ENCODE peak calls at places on chromosomes 13 and 19, in eight cellular contexts. Y is HL-60, S is Calu3, Z is LNCaP clone FGC, N is tibial nerve, R is epithelial cell of esophagus, P is right lobe of liver, X is uterus. A is an unnamed sample.

GRCh38 chr13:77580748-77581147 is 45.2 kb downstream of the SCEL start:
- DNase-seq in S (no peak), Z (no peak), X (no peak), Y (peak), P (no peak), R (no peak), N (no peak), A (no peak)

GRCh38 chr13:111232191-111232590 is 88.3 kb upstream of the TEX29 start:
- DNase-seq in S (no peak), R (no peak), N (no peak), X (no peak), Z (no peak), Y (no peak), P (no peak), A (no peak)

GRCh38 chr13:46858163-46858562 is 38.7 kb downstream of the HTR2A start:
- DNase-seq in Y (no peak), N (no peak), X (no peak), Z (no peak), R (no peak), S (no peak), P (no peak), A (no peak)

GRCh38 chr13:108266316-108266936 is 3.1 kb upstream of the TNFSF13B start:
- DNase-seq in R (no peak), P (no peak), S (no peak), N (no peak), Z (no peak), X (no peak), Y (no peak), A (no peak)

GRCh38 chr19:18637644-18638630 is 1.1 kb downstream of the KLHL26 start:
- DNase-seq in P (no peak), X (no peak), Z (peak), Y (no peak), S (peak), N (no peak), R (peak), A (no peak)

GRCh38 chr19:10189631-10190425 is 4.9 kb downstream of the DNMT1 start:
- DNase-seq in N (no peak), Y (no peak), Z (no peak), P (no peak), X (no peak), S (no peak), R (no peak), A (no peak)

GRCh38 chr19:16825312-16826168 is 3.7 kb upstream of the SIN3B start:
- DNase-seq in Z (peak), Y (no peak), N (peak), X (peak), P (no peak), S (peak), R (peak), A (peak)

GRCh38 chr13:29934531-29935308 is 84.3 kb upstream of the UBL3 start:
- DNase-seq in P (no peak), X (no peak), S (no peak), Y (no peak), Z (no peak), R (peak), N (no peak), A (no peak)

GRCh38 chr19:17721821-17722220 is 2.5 kb downstream of the MAP1S start:
- DNase-seq in Z (no peak), Y (peak), N (peak), R (peak), P (peak), X (peak), S (no peak), A (no peak)

GRCh38 chr13:48892311-48892710 is 83.4 kb upstream of the FNDC3A start:
- DNase-seq in X (no peak), N (no peak), P (no peak), Y (no peak), Z (no peak), R (peak), S (no peak), A (no peak)

GRCh38 chr13:74132768-74133656 is 1.2 kb downstream of the KLF12 start:
- DNase-seq in S (no peak), N (no peak), Y (no peak), X (peak), Z (no peak), R (peak), P (no peak), A (no peak)

GRCh38 chr13:59112375-59112774 is 1051.4 kb downstream of the DIAPH3 start:
- DNase-seq in Y (peak), S (no peak), N (no peak), Z (no peak), R (peak), X (no peak), P (no peak), A (peak)

DNA sequence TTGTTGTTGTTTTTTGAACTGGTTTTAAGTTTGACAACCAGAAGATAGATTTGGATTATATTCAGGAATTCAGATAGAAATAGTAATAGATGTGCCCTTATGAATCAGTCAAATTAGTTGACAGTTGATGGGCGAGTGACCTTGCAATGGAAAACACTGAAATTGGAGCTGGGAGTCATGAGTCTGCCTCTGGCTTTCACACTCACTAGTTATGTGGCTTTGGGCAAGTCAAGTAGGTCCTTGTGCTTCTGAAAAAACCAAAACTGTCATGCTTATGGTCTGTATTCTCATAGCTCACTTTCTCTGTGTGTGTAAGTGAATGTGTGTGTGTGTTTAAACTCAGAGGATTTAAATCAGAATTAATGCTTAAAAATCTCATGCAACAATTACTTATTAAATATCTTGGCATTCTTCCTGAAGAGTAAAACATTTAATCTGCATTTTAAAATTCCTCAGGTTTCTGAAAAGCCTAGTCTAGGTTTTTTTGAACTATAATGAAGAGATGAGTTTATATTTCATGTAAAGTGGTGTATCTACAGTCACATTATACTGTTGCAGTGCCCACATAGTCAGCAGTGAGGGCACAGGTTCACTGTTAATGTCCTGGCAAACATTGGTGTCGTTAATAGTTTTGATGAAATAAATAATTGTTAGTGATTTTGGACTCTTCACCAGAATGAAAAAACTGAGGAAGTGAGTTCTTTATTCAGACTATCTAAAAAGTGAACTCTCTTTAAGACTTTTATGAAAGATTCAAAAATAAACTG is 32.5 kb downstream of the UCHL3 start:
- DNase-seq in S (no peak), R (no peak), Z (no peak), N (no peak), P (no peak), X (no peak), Y (no peak), A (no peak)
- TF ChIP-seq CTCF in S (no peak), R (no peak), Z (no peak), N (no peak), P (no peak), X (no peak), Y (no peak), A (no peak)

DNA sequence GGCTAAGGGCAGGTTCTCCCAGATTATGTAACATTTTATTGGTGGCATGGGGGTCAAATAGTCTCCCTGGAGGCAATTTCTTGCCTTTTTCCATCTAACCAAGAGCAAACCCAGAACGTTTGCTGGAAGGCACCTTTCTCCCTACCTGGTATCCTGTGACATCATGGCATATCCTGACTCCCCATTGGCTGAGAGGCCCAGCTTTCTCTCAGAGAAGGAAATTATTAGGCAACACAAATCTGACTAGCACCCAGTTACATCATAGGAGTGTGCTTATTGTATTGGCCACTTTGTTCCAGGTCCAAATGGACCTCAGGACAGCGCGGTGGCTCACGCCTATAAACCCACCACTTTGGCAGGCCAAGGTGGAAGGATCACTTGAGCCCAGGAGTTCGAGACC is 13.0 kb downstream of the NTN5 start:
- DNase-seq in Z (no peak), P (no peak), Y (no peak), N (no peak), S (peak), X (no peak), R (peak), A (no peak)
- TF ChIP-seq CTCF in Z (no peak), P (no peak), Y (no peak), N (no peak), S (no peak), X (no peak), R (no peak), A (no peak)

DNA sequence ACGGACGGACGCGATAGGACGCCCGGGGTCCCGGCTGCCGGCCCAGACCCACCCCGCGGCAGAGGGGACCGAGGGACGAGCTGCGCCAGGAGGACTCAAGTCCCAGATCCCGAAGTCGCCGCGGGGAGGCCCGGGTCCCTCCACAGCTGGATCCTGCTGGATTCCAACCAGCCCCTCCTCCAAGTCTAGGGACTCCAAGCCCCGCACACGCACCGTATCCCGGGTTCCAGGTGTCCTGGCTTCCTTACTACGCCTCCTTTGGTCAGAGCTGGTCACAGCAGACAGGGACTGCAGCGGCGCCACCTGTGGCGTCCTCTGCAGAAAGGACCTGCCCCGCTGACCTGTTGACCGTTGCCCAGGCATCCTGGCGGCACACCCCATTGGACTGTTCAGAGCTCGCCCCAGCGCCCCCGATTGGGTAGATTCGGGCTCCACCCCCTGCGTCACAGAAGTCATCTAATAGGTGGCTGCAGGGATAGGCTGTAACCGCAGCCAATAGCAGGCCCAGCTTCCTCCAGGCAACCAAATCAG is 29.0 kb upstream of the ZNF709 start:
- DNase-seq in Z (no peak), R (no peak), N (no peak), X (peak), P (no peak), S (no peak), Y (no peak), A (no peak)
- TF ChIP-seq CTCF in Z (no peak), R (no peak), N (no peak), X (no peak), P (no peak), S (no peak), Y (no peak), A (no peak)

DNA sequence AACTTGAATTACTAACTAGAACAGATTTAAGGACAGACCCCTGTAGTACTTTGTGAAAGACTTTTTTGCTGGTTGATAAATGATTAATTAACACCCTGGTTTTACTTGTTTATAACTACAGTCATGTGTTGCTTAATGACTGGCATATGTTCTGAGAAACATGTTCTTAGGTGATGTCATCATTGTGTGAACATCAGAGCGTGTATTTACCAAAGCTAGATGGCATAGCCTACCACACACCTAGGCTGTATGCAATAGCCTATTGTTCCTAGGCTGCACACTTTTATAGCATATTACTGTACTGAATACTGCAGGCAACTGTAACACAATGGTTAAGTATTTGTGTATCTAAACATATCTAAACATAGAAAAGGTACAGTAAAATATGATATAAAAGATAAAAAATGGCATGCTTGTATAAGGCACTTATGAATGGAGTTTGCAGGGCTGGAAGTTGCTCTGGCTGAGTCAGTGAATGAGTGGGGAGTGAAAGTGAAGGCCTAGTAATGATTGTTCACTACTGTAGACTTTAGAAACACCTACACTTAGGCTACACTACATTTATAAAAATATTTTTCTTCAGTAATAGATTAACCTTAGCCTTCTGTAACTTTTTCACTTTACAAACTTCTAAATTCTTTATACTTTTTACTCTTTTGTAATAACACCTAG is 260.3 kb downstream of the KCNRG start:
- DNase-seq in P (no peak), N (no peak), R (peak), Y (no peak), Z (peak), X (no peak), S (no peak), A (no peak)
- TF ChIP-seq CTCF in P (peak), N (no peak), R (peak), Y (no peak), Z (no peak), X (no peak), S (no peak), A (no peak)

GRCh38 chr19:33309826-33310225 is 7.5 kb upstream of the CEBPA start:
- DNase-seq in S (no peak), Y (no peak), R (no peak), X (no peak), P (no peak), N (no peak), Z (no peak), A (no peak)

GRCh38 chr19:33310606-33311325 is 8.4 kb upstream of the CEBPA start:
- DNase-seq in S (no peak), P (no peak), Y (no peak), Z (peak), R (peak), N (no peak), X (no peak), A (no peak)

GRCh38 chr19:33306853-33307792 is 4.8 kb upstream of the CEBPA start:
- DNase-seq in R (no peak), X (no peak), S (no peak), N (no peak), P (peak), Y (no peak), Z (peak), A (no peak)

GRCh38 chr19:33312065-33312464 is 9.7 kb upstream of the CEBPA start:
- DNase-seq in S (no peak), N (no peak), Z (no peak), P (no peak), R (no peak), X (no peak), Y (no peak), A (no peak)

DNA sequence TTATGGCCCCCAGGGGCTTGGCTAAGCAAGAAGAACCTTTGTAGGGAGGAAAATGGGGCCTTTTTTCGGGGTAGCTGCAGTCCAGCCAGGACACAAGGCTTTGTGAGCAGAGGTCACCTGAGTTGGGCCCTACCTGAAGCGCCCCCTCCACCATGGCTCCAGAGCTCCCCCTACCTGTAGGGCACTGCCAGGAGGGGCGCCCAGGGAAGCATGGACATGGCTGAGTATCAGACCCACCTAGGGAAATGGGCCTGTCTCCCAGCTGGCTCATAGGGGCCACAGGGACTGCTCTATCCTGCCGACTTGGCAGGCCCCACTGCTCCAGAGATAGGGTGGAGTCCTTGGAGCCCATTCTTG is 9.0 kb upstream of the CEBPA start:
- DNase-seq in Z (no peak), P (peak), X (no peak), N (no peak), R (no peak), S (peak), Y (no peak), A (no peak)
- TF ChIP-seq CTCF in Z (peak), P (peak), X (no peak), N (no peak), R (no peak), S (peak), Y (no peak), A (no peak)

GRCh38 chr13:109762791-109763190 is 23.6 kb downstream of the IRS2 start:
- DNase-seq in P (no peak), Z (no peak), Y (no peak), X (no peak), N (no peak), S (no peak), R (no peak), A (no peak)

GRCh38 chr13:109767023-109767422 is 19.4 kb downstream of the IRS2 start:
- DNase-seq in R (no peak), X (no peak), Z (no peak), Y (no peak), N (no peak), P (peak), S (no peak), A (no peak)

GRCh38 chr13:109761695-109762094 is 24.7 kb downstream of the IRS2 start:
- DNase-seq in S (no peak), R (peak), P (no peak), X (no peak), Y (no peak), Z (no peak), N (no peak), A (no peak)

GRCh38 chr13:109764045-109764444 is 22.3 kb downstream of the IRS2 start:
- DNase-seq in P (no peak), R (no peak), X (no peak), Z (no peak), S (no peak), N (no peak), Y (no peak), A (no peak)

GRCh38 chr13:109764474-109765292 is 21.7 kb downstream of the IRS2 start:
- DNase-seq in Y (no peak), X (no peak), P (no peak), S (no peak), R (peak), N (no peak), Z (no peak), A (no peak)
- TF ChIP-seq CTCF in Y (peak), X (no peak), P (no peak), S (no peak), R (peak), N (peak), Z (no peak), A (peak)

GRCh38 chr13:36847541-36848045 is 28.6 kb downstream of the RFXAP start:
- DNase-seq in N (no peak), Z (no peak), R (no peak), P (no peak), Y (no peak), S (no peak), X (no peak), A (no peak)

GRCh38 chr13:36850790-36851438 is 31.9 kb downstream of the RFXAP start:
- DNase-seq in S (peak), N (no peak), Y (no peak), R (peak), X (no peak), Z (no peak), P (no peak), A (no peak)

DNA sequence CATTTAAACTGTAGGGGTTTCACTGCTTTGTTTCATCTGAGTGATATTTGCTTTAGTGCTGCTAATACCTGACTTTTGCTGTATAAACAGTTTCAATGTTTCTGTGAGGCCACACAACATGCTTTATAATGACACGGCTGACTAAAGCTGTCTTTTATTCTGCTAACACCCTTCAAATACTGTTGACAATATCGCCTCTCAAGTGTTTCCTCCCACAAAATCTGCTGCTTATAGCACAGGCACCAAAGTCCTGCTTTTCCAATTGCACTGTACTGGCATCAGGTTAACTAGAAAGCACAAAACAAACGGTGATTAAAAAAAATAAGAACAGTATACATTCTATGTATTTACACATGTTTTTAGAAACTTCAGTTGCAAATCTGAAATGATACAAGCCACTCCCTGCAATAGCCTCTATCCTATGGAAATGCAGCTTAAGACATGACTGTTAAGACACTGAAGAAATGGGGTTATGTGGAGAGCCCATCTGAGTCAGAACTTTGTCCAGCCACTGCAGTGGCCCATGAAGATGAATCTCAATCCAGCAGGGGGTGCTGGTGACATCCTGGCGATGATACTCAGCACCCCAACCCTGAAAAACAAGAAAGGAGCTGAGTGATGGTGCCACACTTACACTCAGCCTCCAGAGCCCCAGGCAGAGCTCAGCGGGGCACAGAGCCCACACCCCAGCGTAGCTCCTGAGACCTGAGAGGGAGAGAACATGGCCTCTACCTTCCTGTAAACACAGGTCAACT is 29.4 kb downstream of the RFXAP start:
- DNase-seq in P (no peak), S (peak), X (no peak), Y (no peak), R (peak), N (no peak), Z (no peak), A (no peak)
- TF ChIP-seq CTCF in P (no peak), S (peak), X (no peak), Y (no peak), R (peak), N (no peak), Z (peak), A (peak)